ENCODE peak calls at places on chromosomes 13 and 19, in eight cellular contexts. Y, B, D, H, L, T, Z and F are unnamed samples.

GRCh38 chr13:106651442-106651841 is 83.5 kb upstream of the ARGLU1 start:
- DNase-seq in Y (no peak), B (peak), D (no peak), H (no peak), L (no peak), T (no peak), Z (no peak), F (no peak)

GRCh38 chr13:48775285-48775684 is 121.6 kb downstream of the CYSLTR2 start:
- DNase-seq in Y (no peak), B (no peak), D (no peak), H (no peak), L (no peak), T (peak), Z (no peak), F (no peak)

GRCh38 chr19:37980419-37980975 is 73.5 kb downstream of the SIPA1L3 start:
- DNase-seq in Y (no peak), B (peak), D (no peak), H (no peak), L (no peak), T (no peak), Z (peak), F (no peak)

GRCh38 chr19:48397636-48398328 is 4.3 kb downstream of the GRIN2D start:
- DNase-seq in Y (peak), B (no peak), D (no peak), H (no peak), L (no peak), T (no peak), Z (no peak), F (no peak)

GRCh38 chr19:50554212-50554611 is 14.0 kb downstream of the LRRC4B start:
- DNase-seq in Y (peak), B (no peak), D (no peak), H (no peak), L (no peak), T (no peak), Z (no peak), F (no peak)

GRCh38 chr19:492091-492531 is 4.2 kb upstream of the MADCAM1 start:
- DNase-seq in Y (peak), B (no peak), D (no peak), H (peak), L (no peak), T (no peak), Z (no peak), F (no peak)

GRCh38 chr13:65719831-65720230 is 1510.3 kb downstream of the PCDH9 start:
- DNase-seq in Y (no peak), B (no peak), D (no peak), H (no peak), L (no peak), T (no peak), Z (no peak), F (no peak)

GRCh38 chr13:114194853-114195252 is 15.8 kb downstream of the CFAP97D2 start:
- DNase-seq in Y (peak), B (no peak), D (no peak), H (no peak), L (no peak), T (no peak), Z (no peak), F (no peak)

GRCh38 chr19:4350111-4350510 is 6.7 kb downstream of the MPND start:
- DNase-seq in Y (no peak), B (no peak), D (no peak), H (no peak), L (no peak), T (no peak), Z (no peak), F (no peak)

GRCh38 chr13:44159633-44160279 is 213.9 kb upstream of the SERP2 start:
- DNase-seq in Y (no peak), B (no peak), D (peak), H (no peak), L (no peak), T (no peak), Z (no peak), F (no peak)

GRCh38 chr13:112601351-112601750 is 13.4 kb upstream of the TUBGCP3 start:
- DNase-seq in Y (no peak), B (no peak), D (no peak), H (no peak), L (no peak), T (no peak), Z (no peak), F (no peak)

GRCh38 chr13:45705145-45705695 is 3.1 kb downstream of the CBY2 start:
- DNase-seq in Y (no peak), B (no peak), D (no peak), H (no peak), L (no peak), T (no peak), Z (no peak), F (no peak)

GRCh38 chr13:76764429-76764828 is 121.8 kb downstream of the KCTD12 start:
- DNase-seq in Y (no peak), B (peak), D (peak), H (no peak), L (no peak), T (no peak), Z (no peak), F (peak)

GRCh38 chr19:9735986-9736385 is 32.6 kb downstream of the ZNF846 start:
- DNase-seq in Y (no peak), B (no peak), D (no peak), H (no peak), L (no peak), T (no peak), Z (no peak), F (no peak)

GRCh38 chr19:33462112-33462726 is 59.4 kb downstream of the PEPD start:
- DNase-seq in Y (peak), B (no peak), D (no peak), H (no peak), L (no peak), T (no peak), Z (no peak), F (no peak)

GRCh38 chr19:5826531-5827341 is 12.8 kb downstream of the FUT6 start:
- DNase-seq in Y (peak), B (peak), D (peak), H (peak), L (peak), T (no peak), Z (no peak), F (no peak)

GRCh38 chr19:5827891-5828660 is 11.4 kb downstream of the FUT6 start:
- DNase-seq in Y (peak), B (peak), D (peak), H (peak), L (peak), T (peak), Z (peak), F (peak)

GRCh38 chr19:5829567-5830315 is 9.8 kb downstream of the FUT6 start:
- DNase-seq in Y (peak), B (no peak), D (no peak), H (no peak), L (no peak), T (no peak), Z (no peak), F (no peak)

GRCh38 chr19:5827342-5827890 is 12.1 kb downstream of the FUT6 start:
- DNase-seq in Y (no peak), B (no peak), D (no peak), H (no peak), L (no peak), T (no peak), Z (no peak), F (no peak)

GRCh38 chr19:5828661-5829566 is 10.6 kb downstream of the FUT6 start:
- DNase-seq in Y (peak), B (peak), D (peak), H (no peak), L (peak), T (no peak), Z (no peak), F (no peak)
- H3K4me3 ChIP-seq in Y (peak), B (peak), D (peak), H (peak), L (peak), T (peak), Z (peak), F (peak)

GRCh38 chr19:13881231-13881691 is 4.3 kb downstream of the NANOS3 start:
- DNase-seq in Y (peak), B (no peak), D (peak), H (no peak), L (peak), T (no peak), Z (no peak), F (peak)
- H3K4me3 ChIP-seq in Y (no peak), B (no peak), D (no peak), H (no peak), L (no peak), T (no peak), Z (no peak), F (no peak)

GRCh38 chr19:19224150-19224851 is 12.5 kb downstream of the NCAN start:
- DNase-seq in Y (no peak), B (no peak), D (no peak), H (no peak), L (no peak), T (no peak), Z (no peak), F (no peak)
- H3K4me3 ChIP-seq in Y (peak), B (no peak), D (no peak), H (peak), L (no peak), T (no peak), Z (no peak), F (no peak)

GRCh38 chr19:58573658-58574164 is 576 bp upstream of the MZF1 start:
- DNase-seq in Y (no peak), B (no peak), D (no peak), H (no peak), L (no peak), T (no peak), Z (no peak), F (no peak)
- H3K4me3 ChIP-seq in Y (peak), B (peak), D (peak), H (peak), L (peak), T (peak), Z (peak), F (peak)

GRCh38 chr19:19157808-19158207 is 12.3 kb downstream of the MEF2B start:
- DNase-seq in Y (no peak), B (no peak), D (no peak), H (no peak), L (no peak), T (no peak), Z (no peak), F (no peak)

GRCh38 chr19:19159534-19159933 is 10.5 kb downstream of the MEF2B start:
- DNase-seq in Y (no peak), B (no peak), D (no peak), H (no peak), L (no peak), T (no peak), Z (no peak), F (no peak)

GRCh38 chr19:19160489-19161035 is 9.5 kb downstream of the MEF2B start:
- DNase-seq in Y (no peak), B (no peak), D (no peak), H (no peak), L (no peak), T (no peak), Z (no peak), F (no peak)

GRCh38 chr19:19165396-19165795 is 4.7 kb downstream of the MEF2B start:
- DNase-seq in Y (no peak), B (no peak), D (no peak), H (no peak), L (no peak), T (no peak), Z (no peak), F (no peak)

GRCh38 chr19:19162495-19162894 is 7.6 kb downstream of the MEF2B start:
- DNase-seq in Y (no peak), B (no peak), D (no peak), H (no peak), L (no peak), T (no peak), Z (no peak), F (no peak)
- H3K4me3 ChIP-seq in Y (no peak), B (no peak), D (no peak), H (no peak), L (no peak), T (no peak), Z (no peak), F (no peak)

DNA sequence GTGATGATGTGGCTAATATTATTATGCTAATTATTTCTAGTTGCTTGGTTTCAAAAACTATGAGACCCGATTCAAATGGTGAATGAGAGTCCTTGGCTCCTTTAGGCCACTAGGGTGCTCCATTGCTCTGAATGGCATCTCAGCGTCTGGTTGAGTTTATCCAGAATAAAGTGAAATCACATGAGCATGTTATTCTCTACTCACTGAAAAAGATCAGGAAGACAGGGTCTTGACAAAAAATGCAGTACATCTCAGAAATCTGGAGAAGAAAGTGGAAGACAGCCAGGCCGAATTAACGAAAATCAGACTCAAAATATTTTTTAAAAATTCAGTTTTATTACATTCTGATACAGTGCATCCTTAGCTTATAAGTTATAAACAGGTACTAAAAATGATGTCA is 516.2 kb downstream of the MYO16 start:
- DNase-seq in Y (no peak), B (peak), D (peak), H (peak), L (peak), T (peak), Z (no peak), F (no peak)
- H3K4me3 ChIP-seq in Y (no peak), B (no peak), D (no peak), H (no peak), L (no peak), T (no peak), Z (no peak), F (no peak)

GRCh38 chr19:12842511-12842910 is 4.2 kb downstream of the MAST1 start:
- DNase-seq in Y (no peak), B (no peak), D (no peak), H (no peak), L (no peak), T (no peak), Z (no peak), F (no peak)

GRCh38 chr19:12843999-12844732 is 5.9 kb downstream of the MAST1 start:
- DNase-seq in Y (no peak), B (no peak), D (no peak), H (no peak), L (no peak), T (no peak), Z (no peak), F (no peak)

GRCh38 chr19:12843328-12843727 is 5.0 kb downstream of the MAST1 start:
- DNase-seq in Y (no peak), B (no peak), D (no peak), H (no peak), L (no peak), T (no peak), Z (no peak), F (no peak)

GRCh38 chr19:12847159-12848139 is 9.1 kb downstream of the MAST1 start:
- DNase-seq in Y (peak), B (peak), D (peak), H (peak), L (peak), T (peak), Z (peak), F (no peak)
- H3K4me3 ChIP-seq in Y (no peak), B (peak), D (peak), H (no peak), L (no peak), T (peak), Z (no peak), F (peak)